ENCODE peak calls at places on chromosomes 3 and 15, in five cellular contexts. One of them, this sample, is unnamed.

GRCh38 chr15:88512606-88513005 is 33.9 kb downstream of the DET1 start:
- DNase-seq in astrocyte of the spinal cord: no peak
- DNase-seq in left lung: no peak
- DNase-seq in AG09309: no peak
- DNase-seq in glutamatergic neuron: no peak
- DNase-seq in this sample: no peak

GRCh38 chr3:10356461-10356897 is 35.6 kb upstream of the SEC13 start:
- DNase-seq in left lung: no peak
- DNase-seq in AG09309: no peak
- DNase-seq in astrocyte of the spinal cord: peak; percentile 58
- DNase-seq in glutamatergic neuron: no peak
- DNase-seq in this sample: no peak

GRCh38 chr15:62850791-62851291 is 191.7 kb upstream of the TPM1 start:
- DNase-seq in AG09309: peak; percentile 47
- DNase-seq in left lung: no peak
- DNase-seq in glutamatergic neuron: no peak
- DNase-seq in astrocyte of the spinal cord: peak; percentile 81
- DNase-seq in this sample: no peak

GRCh38 chr3:108513961-108514360 is 3.6 kb upstream of the MYH15 start:
- DNase-seq in left lung: no peak
- DNase-seq in astrocyte of the spinal cord: peak; percentile 6
- DNase-seq in AG09309: no peak
- DNase-seq in glutamatergic neuron: no peak
- DNase-seq in this sample: no peak

GRCh38 chr3:8709801-8710524 is 23.6 kb upstream of the CAV3 start:
- DNase-seq in AG09309: no peak
- DNase-seq in astrocyte of the spinal cord: no peak
- DNase-seq in left lung: no peak
- DNase-seq in glutamatergic neuron: peak; percentile 66
- DNase-seq in this sample: no peak

GRCh38 chr15:66565731-66566130 is at the start of gene LCTL:
- DNase-seq in astrocyte of the spinal cord: peak; percentile 75
- DNase-seq in glutamatergic neuron: no peak
- DNase-seq in AG09309: no peak
- DNase-seq in left lung: no peak
- DNase-seq in this sample: no peak

GRCh38 chr3:86175051-86175536 is 815.9 kb downstream of the VGLL3 start:
- DNase-seq in astrocyte of the spinal cord: peak; percentile 22
- DNase-seq in AG09309: no peak
- DNase-seq in left lung: no peak
- DNase-seq in glutamatergic neuron: no peak
- DNase-seq in this sample: no peak

GRCh38 chr3:143751643-143752178 is 96.6 kb downstream of the SLC9A9 start:
- DNase-seq in AG09309: no peak
- DNase-seq in left lung: no peak
- DNase-seq in astrocyte of the spinal cord: no peak
- DNase-seq in glutamatergic neuron: no peak
- DNase-seq in this sample: no peak

GRCh38 chr3:112499328-112499727 is at the start of gene BTLA:
- DNase-seq in AG09309: no peak
- DNase-seq in glutamatergic neuron: no peak
- DNase-seq in astrocyte of the spinal cord: no peak
- DNase-seq in left lung: no peak
- DNase-seq in this sample: no peak

GRCh38 chr3:186133980-186134379 is 25.1 kb upstream of the ETV5 start:
- DNase-seq in AG09309: no peak
- DNase-seq in left lung: no peak
- DNase-seq in glutamatergic neuron: no peak
- DNase-seq in astrocyte of the spinal cord: no peak
- DNase-seq in this sample: no peak

GRCh38 chr15:28890711-28891495 is 5.1 kb downstream of the APBA2 start:
- DNase-seq in astrocyte of the spinal cord: no peak
- DNase-seq in left lung: no peak
- DNase-seq in AG09309: no peak
- DNase-seq in glutamatergic neuron: no peak
- DNase-seq in this sample: no peak

GRCh38 chr3:49937081-49937480 is 2.9 kb upstream of the RBM6 start:
- DNase-seq in AG09309: no peak
- DNase-seq in astrocyte of the spinal cord: no peak
- DNase-seq in glutamatergic neuron: no peak
- DNase-seq in left lung: no peak
- DNase-seq in this sample: no peak

GRCh38 chr3:158520433-158520832 is 50.6 kb upstream of the MLF1 start:
- DNase-seq in AG09309: no peak
- DNase-seq in astrocyte of the spinal cord: no peak
- DNase-seq in left lung: no peak
- DNase-seq in glutamatergic neuron: no peak
- DNase-seq in this sample: no peak

GRCh38 chr3:190131329-190131728 is 10.6 kb upstream of the P3H2 start:
- DNase-seq in AG09309: no peak
- DNase-seq in left lung: no peak
- DNase-seq in glutamatergic neuron: no peak
- DNase-seq in astrocyte of the spinal cord: peak; percentile 75
- DNase-seq in this sample: no peak

GRCh38 chr3:52784021-52784621 is 6.7 kb downstream of the ITIH1 start:
- DNase-seq in AG09309: no peak
- DNase-seq in astrocyte of the spinal cord: no peak
- DNase-seq in glutamatergic neuron: peak; percentile 1
- DNase-seq in left lung: no peak
- DNase-seq in this sample: peak; percentile 69

GRCh38 chr15:29925227-29926082 is 103.2 kb upstream of the TJP1 start:
- DNase-seq in glutamatergic neuron: peak; percentile 92
- DNase-seq in astrocyte of the spinal cord: peak; percentile 83
- DNase-seq in AG09309: peak; percentile 44
- DNase-seq in left lung: peak; percentile 49
- DNase-seq in this sample: no peak

GRCh38 chr3:107664614-107665013 is 141.9 kb downstream of the BBX start:
- DNase-seq in astrocyte of the spinal cord: no peak
- DNase-seq in AG09309: no peak
- DNase-seq in glutamatergic neuron: no peak
- DNase-seq in left lung: no peak
- DNase-seq in this sample: no peak

GRCh38 chr15:39888243-39888642 is 31.8 kb downstream of the GPR176 start:
- DNase-seq in astrocyte of the spinal cord: no peak
- DNase-seq in left lung: no peak
- DNase-seq in glutamatergic neuron: no peak
- DNase-seq in AG09309: no peak
- DNase-seq in this sample: no peak

GRCh38 chr3:141234283-141234682 is 2.7 kb downstream of the PXYLP1 start:
- DNase-seq in astrocyte of the spinal cord: no peak
- DNase-seq in left lung: peak; percentile 51
- DNase-seq in glutamatergic neuron: no peak
- DNase-seq in AG09309: no peak
- DNase-seq in this sample: no peak

GRCh38 chr3:71244153-71245051 is 339.1 kb downstream of the FOXP1 start:
- DNase-seq in glutamatergic neuron: no peak
- DNase-seq in AG09309: no peak
- DNase-seq in astrocyte of the spinal cord: peak; percentile 33
- DNase-seq in left lung: no peak
- DNase-seq in this sample: no peak

GRCh38 chr3:81740731-81741130 is 20.7 kb downstream of the GBE1 start:
- DNase-seq in AG09309: no peak
- DNase-seq in left lung: no peak
- DNase-seq in astrocyte of the spinal cord: no peak
- DNase-seq in glutamatergic neuron: no peak
- DNase-seq in this sample: no peak

GRCh38 chr3:49173116-49173791 is 1.9 kb downstream of the KLHDC8B start:
- DNase-seq in glutamatergic neuron: peak; percentile 62
- DNase-seq in left lung: no peak
- DNase-seq in AG09309: no peak
- DNase-seq in astrocyte of the spinal cord: peak; percentile 25
- DNase-seq in this sample: no peak

GRCh38 chr3:17094551-17094950 is 209.8 kb downstream of the PLCL2 start:
- DNase-seq in AG09309: no peak
- DNase-seq in left lung: no peak
- DNase-seq in glutamatergic neuron: no peak
- DNase-seq in astrocyte of the spinal cord: no peak
- DNase-seq in this sample: no peak

GRCh38 chr3:169562988-169563774 is 100.3 kb downstream of the MECOM start:
- DNase-seq in AG09309: no peak
- DNase-seq in left lung: no peak
- DNase-seq in glutamatergic neuron: no peak
- DNase-seq in astrocyte of the spinal cord: no peak
- DNase-seq in this sample: no peak

GRCh38 chr3:8246070-8246469 is 255.6 kb upstream of the LMCD1 start:
- DNase-seq in left lung: no peak
- DNase-seq in astrocyte of the spinal cord: no peak
- DNase-seq in glutamatergic neuron: no peak
- DNase-seq in AG09309: no peak
- DNase-seq in this sample: no peak

GRCh38 chr3:123722021-123722420 is 137.2 kb upstream of the HACD2 start:
- DNase-seq in left lung: no peak
- DNase-seq in glutamatergic neuron: no peak
- DNase-seq in AG09309: no peak
- DNase-seq in astrocyte of the spinal cord: no peak
- DNase-seq in this sample: no peak

GRCh38 chr3:186583820-186584219 is 13.3 kb downstream of the DNAJB11 start:
- DNase-seq in glutamatergic neuron: no peak
- DNase-seq in left lung: no peak
- DNase-seq in AG09309: no peak
- DNase-seq in astrocyte of the spinal cord: peak; percentile 22
- DNase-seq in this sample: no peak

GRCh38 chr3:45095916-45096526 is 50.2 kb downstream of the CDCP1 start:
- DNase-seq in astrocyte of the spinal cord: no peak
- DNase-seq in left lung: no peak
- DNase-seq in glutamatergic neuron: no peak
- DNase-seq in AG09309: no peak
- DNase-seq in this sample: no peak

GRCh38 chr3:45088543-45088942 is 57.6 kb downstream of the CDCP1 start:
- DNase-seq in glutamatergic neuron: no peak
- DNase-seq in AG09309: no peak
- DNase-seq in astrocyte of the spinal cord: no peak
- DNase-seq in left lung: no peak
- DNase-seq in this sample: no peak

GRCh38 chr3:45088959-45089358 is 57.2 kb downstream of the CDCP1 start:
- DNase-seq in left lung: no peak
- DNase-seq in glutamatergic neuron: no peak
- DNase-seq in AG09309: no peak
- DNase-seq in astrocyte of the spinal cord: no peak
- DNase-seq in this sample: no peak

GRCh38 chr3:45090855-45091254 is 55.3 kb downstream of the CDCP1 start:
- DNase-seq in AG09309: no peak
- DNase-seq in left lung: no peak
- DNase-seq in astrocyte of the spinal cord: no peak
- DNase-seq in glutamatergic neuron: no peak
- DNase-seq in this sample: no peak

GRCh38 chr3:45092132-45093031 is 53.8 kb downstream of the CDCP1 start:
- DNase-seq in astrocyte of the spinal cord: peak; percentile 71
- DNase-seq in AG09309: no peak
- DNase-seq in left lung: no peak
- DNase-seq in glutamatergic neuron: no peak
- DNase-seq in this sample: no peak
- TF ChIP-seq CTCF in astrocyte of the spinal cord: no peak
- TF ChIP-seq CTCF in AG09309: peak; percentile 10
- TF ChIP-seq CTCF in left lung: no peak
- TF ChIP-seq CTCF in glutamatergic neuron: no peak
- TF ChIP-seq CTCF in this sample: no peak

DNA sequence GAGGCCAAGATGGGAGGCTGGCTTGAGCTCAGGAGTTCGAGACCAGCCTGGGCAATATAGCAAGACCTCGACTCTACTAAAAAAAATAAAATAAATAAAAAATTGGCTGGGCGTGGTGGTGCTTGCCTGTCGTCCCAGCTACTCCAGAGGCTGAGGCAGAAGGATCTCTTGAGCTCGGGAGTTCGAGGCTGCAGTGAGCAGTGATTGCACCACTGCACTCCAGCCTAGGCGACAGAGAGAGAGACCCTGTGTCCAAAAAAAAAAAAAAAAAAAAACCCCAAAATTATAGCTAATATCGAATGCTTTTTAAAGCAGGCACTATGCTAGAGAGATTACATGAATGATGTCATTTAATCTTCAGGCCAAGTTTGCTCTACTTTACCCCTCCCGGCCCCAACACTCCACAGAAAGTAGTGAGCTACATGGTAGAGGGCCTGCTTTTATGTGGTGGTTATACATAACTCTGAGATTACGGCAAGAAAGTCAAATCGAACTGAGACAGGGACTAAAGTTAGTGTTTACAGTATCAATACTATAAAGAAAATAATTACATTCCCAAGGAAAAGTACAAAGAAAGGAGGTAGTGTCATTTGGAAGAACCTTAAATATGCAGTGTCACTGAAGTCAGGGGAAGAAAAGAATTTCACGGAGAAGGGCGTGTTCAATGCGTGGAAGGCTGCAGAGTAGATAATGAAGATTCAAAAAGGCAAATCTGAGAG is 1.1 kb downstream of the ADPGK start:
- DNase-seq in astrocyte of the spinal cord: no peak
- DNase-seq in left lung: no peak
- DNase-seq in glutamatergic neuron: no peak
- DNase-seq in AG09309: no peak
- DNase-seq in this sample: no peak
- TF ChIP-seq CTCF in astrocyte of the spinal cord: no peak
- TF ChIP-seq CTCF in left lung: no peak
- TF ChIP-seq CTCF in glutamatergic neuron: no peak
- TF ChIP-seq CTCF in AG09309: no peak
- TF ChIP-seq CTCF in this sample: no peak

DNA sequence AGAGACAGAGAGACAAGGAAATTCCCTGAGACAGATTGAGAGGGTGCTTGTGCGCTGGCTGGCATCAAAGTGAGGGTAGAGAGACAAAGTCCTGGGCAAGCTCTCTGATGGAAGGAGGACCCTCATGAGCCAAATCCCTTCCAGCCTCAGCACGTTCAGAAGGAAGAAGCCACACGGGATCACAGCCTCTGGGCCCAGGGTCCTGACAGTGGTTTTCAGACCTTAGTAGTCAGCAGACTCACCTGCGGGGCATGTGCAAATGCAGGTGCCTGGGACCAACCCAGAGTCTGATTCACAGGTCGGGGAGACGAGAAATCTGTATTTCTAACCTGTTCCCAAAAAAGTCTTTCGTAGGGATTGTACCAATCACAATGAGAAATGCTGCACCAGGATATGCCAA is 15.2 kb upstream of the KY start:
- DNase-seq in left lung: no peak
- DNase-seq in glutamatergic neuron: no peak
- DNase-seq in astrocyte of the spinal cord: no peak
- DNase-seq in AG09309: no peak
- DNase-seq in this sample: peak; percentile 28
- TF ChIP-seq CTCF in left lung: no peak
- TF ChIP-seq CTCF in glutamatergic neuron: no peak
- TF ChIP-seq CTCF in astrocyte of the spinal cord: no peak
- TF ChIP-seq CTCF in AG09309: no peak
- TF ChIP-seq CTCF in this sample: no peak

GRCh38 chr3:114456742-114457141 is 162.9 kb downstream of the TIGIT start:
- DNase-seq in AG09309: no peak
- DNase-seq in glutamatergic neuron: no peak
- DNase-seq in astrocyte of the spinal cord: no peak
- DNase-seq in left lung: no peak
- DNase-seq in this sample: no peak

GRCh38 chr3:114455432-114455831 is 161.6 kb downstream of the TIGIT start:
- DNase-seq in AG09309: no peak
- DNase-seq in astrocyte of the spinal cord: no peak
- DNase-seq in glutamatergic neuron: no peak
- DNase-seq in left lung: no peak
- DNase-seq in this sample: no peak

GRCh38 chr3:114452176-114452744 is 158.4 kb downstream of the TIGIT start:
- DNase-seq in astrocyte of the spinal cord: peak; percentile 27
- DNase-seq in left lung: no peak
- DNase-seq in glutamatergic neuron: no peak
- DNase-seq in AG09309: no peak
- DNase-seq in this sample: no peak

GRCh38 chr3:114453296-114453888 is 159.6 kb downstream of the TIGIT start:
- DNase-seq in AG09309: no peak
- DNase-seq in astrocyte of the spinal cord: no peak
- DNase-seq in glutamatergic neuron: no peak
- DNase-seq in left lung: no peak
- DNase-seq in this sample: no peak

GRCh38 chr3:114454592-114455251 is 160.9 kb downstream of the TIGIT start:
- DNase-seq in glutamatergic neuron: peak; percentile 60
- DNase-seq in left lung: no peak
- DNase-seq in AG09309: no peak
- DNase-seq in astrocyte of the spinal cord: peak; percentile 53
- DNase-seq in this sample: no peak
- TF ChIP-seq CTCF in glutamatergic neuron: no peak
- TF ChIP-seq CTCF in left lung: no peak
- TF ChIP-seq CTCF in AG09309: no peak
- TF ChIP-seq CTCF in astrocyte of the spinal cord: no peak
- TF ChIP-seq CTCF in this sample: peak; percentile 19

This sample was measured in suprapubic skin.